ENCODE peak calls at places on chromosomes 4 and X, in nine cellular contexts. V is ACHN, L is memory B cell, K is WTC11, E is GM20000, M is HFFc6, J is OCI-M1, S is Calu3, O is bronchial epithelial cell. Y is an unnamed sample.

GRCh38 chrX:13087322-13088154 is 43.1 kb upstream of the FAM9C start:
- DNase-seq in S (peak), V (no peak), K (no peak), M (no peak), E (peak), O (peak), L (peak), J (peak), Y (peak)

GRCh38 chrX:97705936-97706335 is 822.2 kb downstream of the RPA4 start:
- DNase-seq in L (no peak), V (no peak), K (no peak), O (no peak), E (no peak), S (no peak), M (peak), J (no peak), Y (no peak)

GRCh38 chr4:127048371-127049085 is 584.2 kb upstream of the INTU start:
- DNase-seq in M (no peak), K (no peak), L (no peak), J (no peak), E (no peak), V (no peak), O (no peak), S (no peak), Y (no peak)

GRCh38 chr4:86326399-86326798 is 33.5 kb downstream of the MAPK10 start:
- DNase-seq in L (no peak), E (no peak), V (no peak), O (no peak), K (no peak), J (no peak), S (no peak), M (no peak), Y (no peak)

GRCh38 chrX:106510713-106511411 is 100.9 kb upstream of the RADX start:
- DNase-seq in O (no peak), E (no peak), M (no peak), K (no peak), V (no peak), S (no peak), J (no peak), L (no peak), Y (no peak)

GRCh38 chr4:112130903-112131302 is 14.4 kb upstream of the FAM241A start:
- DNase-seq in L (no peak), V (no peak), E (no peak), O (peak), K (peak), J (no peak), S (no peak), M (no peak), Y (no peak)

GRCh38 chr4:182818926-182819730 is 98.1 kb downstream of the DCTD start:
- DNase-seq in O (no peak), V (no peak), S (no peak), J (no peak), E (no peak), M (no peak), L (no peak), K (no peak), Y (no peak)

GRCh38 chrX:131264665-131265064 is 24.4 kb downstream of the IGSF1 start:
- DNase-seq in L (no peak), E (no peak), K (no peak), M (no peak), J (no peak), O (no peak), S (no peak), V (no peak), Y (no peak)

GRCh38 chr4:113141901-113142346 is 92.5 kb downstream of the ANK2 start:
- DNase-seq in K (no peak), L (no peak), V (peak), O (peak), E (no peak), S (peak), M (peak), J (no peak), Y (no peak)

GRCh38 chr4:38837849-38838248 is 18.8 kb downstream of the TLR6 start:
- DNase-seq in K (no peak), L (no peak), V (no peak), M (peak), O (peak), S (no peak), J (peak), E (no peak), Y (peak)

GRCh38 chrX:40465735-40466551 is 114.8 kb upstream of the ATP6AP2 start:
- DNase-seq in L (no peak), E (no peak), S (no peak), K (no peak), J (no peak), M (no peak), V (no peak), O (no peak), Y (no peak)

GRCh38 chr4:24053906-24054305 is 164.1 kb upstream of the PPARGC1A start:
- DNase-seq in J (no peak), M (no peak), L (no peak), S (no peak), O (no peak), K (no peak), E (no peak), V (no peak), Y (no peak)

Y was measured in KBM-7.